ENCODE peak calls at places on chromosome 7, in five cellular contexts. R, V, J, O and M are unnamed samples.

GRCh38 chr7:114026486-114027089 is 107.8 kb upstream of the PPP1R3A start:
- DNase-seq in R (no peak), V (peak), J (peak), O (no peak), M (no peak)

GRCh38 chr7:100352984-100353684 is 4.8 kb upstream of the PILRB start:
- DNase-seq in R (no peak), V (no peak), J (no peak), O (no peak), M (no peak)

GRCh38 chr7:86926732-86927131 is 132.7 kb downstream of the ELAPOR2 start:
- DNase-seq in R (no peak), V (peak), J (peak), O (no peak), M (no peak)

GRCh38 chr7:148567524-148567923 is 23.0 kb upstream of the C7orf33 start:
- DNase-seq in R (no peak), V (no peak), J (no peak), O (no peak), M (no peak)

GRCh38 chr7:156515911-156516790 is 124.4 kb upstream of the RNF32 start:
- DNase-seq in R (no peak), V (no peak), J (no peak), O (peak), M (no peak)

GRCh38 chr7:155959894-155960293 is 147.6 kb upstream of the SHH start:
- DNase-seq in R (peak), V (no peak), J (no peak), O (peak), M (no peak)

GRCh38 chr7:135519233-135519688 is 9.4 kb upstream of the CNOT4 start:
- DNase-seq in R (no peak), V (no peak), J (no peak), O (no peak), M (no peak)

GRCh38 chr7:617614-618538 is 98.2 kb upstream of the PDGFA start:
- DNase-seq in R (no peak), V (no peak), J (no peak), O (peak), M (no peak)

GRCh38 chr7:42097756-42098155 is 139.3 kb downstream of the GLI3 start:
- DNase-seq in R (no peak), V (no peak), J (peak), O (no peak), M (peak)

GRCh38 chr7:74658171-74659004 is 870 bp downstream of the GTF2I start:
- DNase-seq in R (peak), V (peak), J (peak), O (peak), M (no peak)

GRCh38 chr7:16644987-16645592 is 464 bp downstream of the ANKMY2 start:
- DNase-seq in R (no peak), V (peak), J (no peak), O (peak), M (no peak)

GRCh38 chr7:50327443-50327842 is 22.9 kb downstream of the IKZF1 start:
- DNase-seq in R (no peak), V (no peak), J (no peak), O (no peak), M (no peak)

GRCh38 chr7:66319373-66319979 is 114.3 kb downstream of the TPST1 start:
- DNase-seq in R (no peak), V (no peak), J (no peak), O (no peak), M (no peak)

GRCh38 chr7:157428554-157428945 is 91.7 kb downstream of the DNAJB6 start:
- DNase-seq in R (no peak), V (no peak), J (no peak), O (no peak), M (no peak)

GRCh38 chr7:23544913-23545354 is 13.2 kb upstream of the TRA2A start:
- DNase-seq in R (no peak), V (no peak), J (no peak), O (no peak), M (no peak)

GRCh38 chr7:10300557-10300956 is 673.1 kb upstream of the PHF14 start:
- DNase-seq in R (no peak), V (no peak), J (no peak), O (no peak), M (no peak)

GRCh38 chr7:81299272-81299671 is 380.4 kb upstream of the SEMA3C start:
- DNase-seq in R (peak), V (peak), J (peak), O (no peak), M (peak)

GRCh38 chr7:88357794-88358533 is 51.3 kb upstream of the STEAP4 start:
- DNase-seq in R (no peak), V (no peak), J (no peak), O (no peak), M (no peak)

GRCh38 chr7:30553141-30553540 is 41.5 kb upstream of the GARS1 start:
- DNase-seq in R (no peak), V (no peak), J (no peak), O (no peak), M (no peak)

GRCh38 chr7:157499835-157500153 is 163.0 kb downstream of the DNAJB6 start:
- DNase-seq in R (no peak), V (no peak), J (no peak), O (no peak), M (no peak)

GRCh38 chr7:131067220-131067619 is 260.5 kb upstream of the MKLN1 start:
- DNase-seq in R (no peak), V (no peak), J (no peak), O (no peak), M (no peak)

GRCh38 chr7:35185908-35186731 is 67.8 kb downstream of the TBX20 start:
- DNase-seq in R (peak), V (no peak), J (no peak), O (peak), M (no peak)

DNA sequence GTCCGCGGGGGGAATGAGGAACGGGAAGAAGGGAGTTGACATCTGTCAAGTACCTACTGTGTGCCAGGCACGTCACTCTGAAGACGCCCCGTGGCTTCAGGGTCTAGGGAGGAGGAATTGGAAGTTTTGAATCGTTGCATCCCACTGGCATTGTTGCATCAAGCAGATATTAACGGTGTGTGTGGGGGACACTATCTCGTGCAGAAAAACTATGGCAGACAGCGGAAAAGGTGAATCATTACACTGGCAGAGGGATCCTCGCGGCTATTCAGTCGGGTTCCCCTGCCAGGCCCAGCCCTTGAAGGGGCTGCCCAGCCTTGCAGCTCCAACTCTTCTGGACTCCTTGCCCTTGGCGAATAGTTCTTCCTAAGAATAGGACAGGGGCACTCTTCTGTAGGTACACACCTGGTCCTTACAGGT is 1.0 kb upstream of the KIAA1549 start:
- DNase-seq in R (no peak), V (no peak), J (no peak), O (no peak), M (no peak)
- H3K4me3 ChIP-seq in R (peak), V (peak), J (peak), O (no peak), M (peak)

DNA sequence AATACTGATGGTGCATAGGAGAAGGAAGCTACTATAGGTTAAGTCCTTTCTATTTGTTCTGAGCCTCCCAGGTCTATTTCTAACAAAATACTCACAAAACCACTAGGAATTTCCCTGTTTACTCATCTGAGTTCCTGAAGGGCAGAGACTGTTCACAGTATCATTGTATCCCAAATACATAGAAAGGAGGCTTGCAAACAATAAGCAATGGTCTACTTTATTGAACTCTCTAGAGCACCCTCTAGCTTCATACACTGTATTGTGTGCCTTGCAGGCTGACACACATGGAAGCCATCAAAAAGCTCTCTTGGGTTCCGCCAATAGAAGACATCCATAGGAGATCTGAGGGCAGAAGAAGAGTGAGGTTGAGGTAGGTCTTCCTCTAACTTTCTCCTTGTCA is 826.1 kb downstream of the GRM8 start:
- DNase-seq in R (no peak), V (no peak), J (no peak), O (no peak), M (no peak)
- H3K4me3 ChIP-seq in R (no peak), V (no peak), J (no peak), O (no peak), M (no peak)

GRCh38 chr7:28958946-28959417 is 852 bp upstream of the TRIL start:
- DNase-seq in R (no peak), V (no peak), J (no peak), O (no peak), M (no peak)
- H3K4me3 ChIP-seq in R (no peak), V (no peak), J (no peak), O (no peak), M (no peak)

GRCh38 chr7:129969881-129970446 is 17.2 kb upstream of the UBE2H start:
- DNase-seq in R (peak), V (no peak), J (no peak), O (peak), M (no peak)
- H3K4me3 ChIP-seq in R (no peak), V (no peak), J (no peak), O (no peak), M (no peak)

GRCh38 chr7:129227646-129228578 is 3.1 kb downstream of the AHCYL2 start:
- DNase-seq in R (no peak), V (no peak), J (no peak), O (no peak), M (no peak)

GRCh38 chr7:129225931-129226572 is 1.2 kb downstream of the AHCYL2 start:
- DNase-seq in R (no peak), V (no peak), J (no peak), O (no peak), M (no peak)

GRCh38 chr7:129231666-129232065 is 6.8 kb downstream of the AHCYL2 start:
- DNase-seq in R (no peak), V (no peak), J (no peak), O (no peak), M (no peak)

GRCh38 chr7:129225206-129225930 is 538 bp downstream of the AHCYL2 start:
- DNase-seq in R (no peak), V (peak), J (no peak), O (peak), M (no peak)

DNA sequence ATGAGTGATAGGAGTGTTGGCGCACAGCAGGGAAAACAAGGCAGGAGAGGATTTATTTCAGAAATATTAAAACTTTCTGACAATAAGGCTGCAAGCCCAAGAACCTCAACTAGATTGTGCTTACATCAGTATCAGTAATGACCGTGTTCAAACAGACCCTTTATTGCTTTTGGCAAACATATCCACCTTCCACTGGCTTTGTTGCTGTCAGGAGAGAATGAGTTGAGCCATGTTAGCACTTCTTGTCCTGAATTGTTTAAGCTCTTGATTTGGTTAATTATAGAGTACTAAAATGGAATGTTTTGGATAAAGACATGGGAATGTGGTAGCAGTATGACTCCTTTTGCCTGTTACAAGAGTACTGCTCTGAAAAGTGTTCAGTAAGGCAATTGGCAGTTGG is 3.8 kb downstream of the AHCYL2 start:
- DNase-seq in R (no peak), V (no peak), J (no peak), O (no peak), M (no peak)
- H3K4me3 ChIP-seq in R (no peak), V (no peak), J (no peak), O (no peak), M (no peak)

DNA sequence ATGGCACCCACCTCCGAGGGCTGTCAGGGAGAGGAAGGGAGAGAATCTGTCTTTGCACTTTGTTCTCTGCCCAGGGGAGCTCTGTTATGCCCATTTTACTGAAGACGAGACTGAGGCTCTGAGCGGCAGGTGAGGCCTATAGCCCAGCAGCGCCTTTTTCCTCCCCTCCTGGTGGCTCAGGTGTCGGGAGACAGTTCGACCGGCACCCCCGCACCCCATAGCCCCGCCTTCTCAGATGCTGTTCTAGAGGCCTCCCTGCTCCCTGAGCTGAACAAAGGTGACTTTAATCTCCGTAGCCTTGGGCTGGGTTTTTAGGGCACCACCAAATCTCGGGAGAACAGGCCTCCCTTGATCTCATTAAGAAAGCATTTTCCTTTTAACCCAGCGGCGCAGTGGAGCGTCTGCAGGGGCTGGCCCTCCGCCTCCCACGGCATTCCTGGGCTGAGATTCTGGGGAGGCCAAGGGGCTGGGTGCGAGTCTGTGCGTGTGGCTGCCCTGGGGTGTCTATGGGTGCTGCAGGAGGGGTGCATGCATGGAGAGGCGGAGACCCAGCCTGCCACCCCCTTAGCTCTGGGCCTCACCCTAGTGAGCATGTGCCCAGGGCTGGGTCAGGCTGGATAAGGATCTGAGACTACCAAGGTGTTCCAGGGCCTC is 3.3 kb downstream of the LFNG start:
- DNase-seq in R (no peak), V (peak), J (no peak), O (peak), M (no peak)
- H3K4me3 ChIP-seq in R (peak), V (peak), J (no peak), O (no peak), M (no peak)

GRCh38 chr7:143410523-143411004 is 1.9 kb upstream of the EPHA1 start:
- DNase-seq in R (no peak), V (no peak), J (no peak), O (peak), M (no peak)
- H3K4me3 ChIP-seq in R (no peak), V (no peak), J (no peak), O (no peak), M (no peak)